ENCODE peak calls at places on chromosomes 2 and 18, in nine cellular contexts. One of them, this sample, is unnamed.

GRCh38 chr2:160592401-160592800 is 98.8 kb upstream of the RBMS1 start:
- DNase-seq in AG10803: no peak
- DNase-seq in body of pancreas: no peak
- DNase-seq in epithelial cell of esophagus: no peak
- DNase-seq in lower leg skin: no peak
- DNase-seq in CD8-positive, alpha-beta T cell: no peak
- DNase-seq in GM06990: no peak
- DNase-seq in Panc1: no peak
- DNase-seq in hepatocyte: no peak
- DNase-seq in this sample: no peak

GRCh38 chr2:237704476-237705224 is 77.3 kb downstream of the LRRFIP1 start:
- DNase-seq in AG10803: peak
- DNase-seq in body of pancreas: no peak
- DNase-seq in epithelial cell of esophagus: peak
- DNase-seq in lower leg skin: peak
- DNase-seq in CD8-positive, alpha-beta T cell: no peak
- DNase-seq in GM06990: no peak
- DNase-seq in Panc1: no peak
- DNase-seq in hepatocyte: no peak
- DNase-seq in this sample: peak

GRCh38 chr2:120949027-120949956 is 213.6 kb downstream of the GLI2 start:
- DNase-seq in AG10803: no peak
- DNase-seq in body of pancreas: peak
- DNase-seq in epithelial cell of esophagus: peak
- DNase-seq in lower leg skin: no peak
- DNase-seq in CD8-positive, alpha-beta T cell: no peak
- DNase-seq in GM06990: no peak
- DNase-seq in Panc1: no peak
- DNase-seq in hepatocyte: no peak
- DNase-seq in this sample: no peak

GRCh38 chr18:48902023-48902855 is 48.5 kb downstream of the SMAD7 start:
- DNase-seq in AG10803: peak
- DNase-seq in body of pancreas: peak
- DNase-seq in epithelial cell of esophagus: peak
- DNase-seq in lower leg skin: peak
- DNase-seq in CD8-positive, alpha-beta T cell: no peak
- DNase-seq in GM06990: no peak
- DNase-seq in Panc1: no peak
- DNase-seq in hepatocyte: peak
- DNase-seq in this sample: peak

GRCh38 chr2:70959851-70960832 is 18.3 kb upstream of the ANKRD53 start:
- DNase-seq in AG10803: no peak
- DNase-seq in body of pancreas: no peak
- DNase-seq in epithelial cell of esophagus: no peak
- DNase-seq in lower leg skin: peak
- DNase-seq in CD8-positive, alpha-beta T cell: no peak
- DNase-seq in GM06990: no peak
- DNase-seq in Panc1: no peak
- DNase-seq in hepatocyte: peak
- DNase-seq in this sample: no peak

GRCh38 chr2:189347540-189347939 is 93.7 kb upstream of the WDR75 start:
- DNase-seq in AG10803: peak
- DNase-seq in body of pancreas: peak
- DNase-seq in epithelial cell of esophagus: peak
- DNase-seq in lower leg skin: no peak
- DNase-seq in CD8-positive, alpha-beta T cell: no peak
- DNase-seq in GM06990: no peak
- DNase-seq in Panc1: no peak
- DNase-seq in hepatocyte: peak
- DNase-seq in this sample: peak

GRCh38 chr2:182066439-182067061 is 80.9 kb downstream of the PPP1R1C start:
- DNase-seq in AG10803: peak
- DNase-seq in body of pancreas: no peak
- DNase-seq in epithelial cell of esophagus: peak
- DNase-seq in lower leg skin: no peak
- DNase-seq in CD8-positive, alpha-beta T cell: no peak
- DNase-seq in GM06990: no peak
- DNase-seq in Panc1: no peak
- DNase-seq in hepatocyte: no peak
- DNase-seq in this sample: peak

GRCh38 chr18:13264091-13264777 is 45.7 kb downstream of the LDLRAD4 start:
- DNase-seq in AG10803: peak
- DNase-seq in body of pancreas: no peak
- DNase-seq in epithelial cell of esophagus: no peak
- DNase-seq in lower leg skin: peak
- DNase-seq in CD8-positive, alpha-beta T cell: no peak
- DNase-seq in GM06990: no peak
- DNase-seq in Panc1: no peak
- DNase-seq in hepatocyte: peak
- DNase-seq in this sample: no peak

GRCh38 chr2:165197346-165197745 is 6.5 kb downstream of the SCN3A start:
- DNase-seq in AG10803: no peak
- DNase-seq in body of pancreas: no peak
- DNase-seq in epithelial cell of esophagus: no peak
- DNase-seq in lower leg skin: no peak
- DNase-seq in CD8-positive, alpha-beta T cell: no peak
- DNase-seq in GM06990: no peak
- DNase-seq in Panc1: no peak
- DNase-seq in hepatocyte: no peak
- DNase-seq in this sample: no peak

GRCh38 chr2:53755022-53755630 is 12.5 kb upstream of the CHAC2 start:
- DNase-seq in AG10803: peak
- DNase-seq in body of pancreas: peak
- DNase-seq in epithelial cell of esophagus: peak
- DNase-seq in lower leg skin: peak
- DNase-seq in CD8-positive, alpha-beta T cell: no peak
- DNase-seq in GM06990: no peak
- DNase-seq in Panc1: no peak
- DNase-seq in hepatocyte: no peak
- DNase-seq in this sample: peak

GRCh38 chr2:118584380-118584779 is 263.1 kb downstream of the EN1 start:
- DNase-seq in AG10803: no peak
- DNase-seq in body of pancreas: no peak
- DNase-seq in epithelial cell of esophagus: no peak
- DNase-seq in lower leg skin: no peak
- DNase-seq in CD8-positive, alpha-beta T cell: no peak
- DNase-seq in GM06990: no peak
- DNase-seq in Panc1: no peak
- DNase-seq in hepatocyte: no peak
- DNase-seq in this sample: no peak

GRCh38 chr2:45964226-45964841 is 312.9 kb downstream of the PRKCE start:
- DNase-seq in AG10803: peak
- DNase-seq in body of pancreas: peak
- DNase-seq in epithelial cell of esophagus: peak
- DNase-seq in lower leg skin: peak
- DNase-seq in CD8-positive, alpha-beta T cell: no peak
- DNase-seq in GM06990: no peak
- DNase-seq in Panc1: peak
- DNase-seq in hepatocyte: peak
- DNase-seq in this sample: peak

GRCh38 chr2:151381266-151381665 is 23.9 kb downstream of the TNFAIP6 start:
- DNase-seq in AG10803: peak
- DNase-seq in body of pancreas: no peak
- DNase-seq in epithelial cell of esophagus: peak
- DNase-seq in lower leg skin: no peak
- DNase-seq in CD8-positive, alpha-beta T cell: no peak
- DNase-seq in GM06990: no peak
- DNase-seq in Panc1: no peak
- DNase-seq in hepatocyte: no peak
- DNase-seq in this sample: peak

GRCh38 chr18:47992903-47993302 is 62.4 kb upstream of the SMAD2 start:
- DNase-seq in AG10803: no peak
- DNase-seq in body of pancreas: no peak
- DNase-seq in epithelial cell of esophagus: no peak
- DNase-seq in lower leg skin: no peak
- DNase-seq in CD8-positive, alpha-beta T cell: no peak
- DNase-seq in GM06990: no peak
- DNase-seq in Panc1: no peak
- DNase-seq in hepatocyte: no peak
- DNase-seq in this sample: no peak

GRCh38 chr2:155301221-155301620 is 602.7 kb downstream of the KCNJ3 start:
- DNase-seq in AG10803: no peak
- DNase-seq in body of pancreas: no peak
- DNase-seq in epithelial cell of esophagus: peak
- DNase-seq in lower leg skin: no peak
- DNase-seq in CD8-positive, alpha-beta T cell: no peak
- DNase-seq in GM06990: no peak
- DNase-seq in Panc1: no peak
- DNase-seq in hepatocyte: no peak
- DNase-seq in this sample: no peak

GRCh38 chr18:62452280-62452824 is 70.5 kb upstream of the ZCCHC2 start:
- DNase-seq in AG10803: peak
- DNase-seq in body of pancreas: no peak
- DNase-seq in epithelial cell of esophagus: peak
- DNase-seq in lower leg skin: no peak
- DNase-seq in CD8-positive, alpha-beta T cell: no peak
- DNase-seq in GM06990: no peak
- DNase-seq in Panc1: no peak
- DNase-seq in hepatocyte: peak
- DNase-seq in this sample: peak

GRCh38 chr2:14756981-14757657 is 124.6 kb downstream of the LRATD1 start:
- DNase-seq in AG10803: peak
- DNase-seq in body of pancreas: no peak
- DNase-seq in epithelial cell of esophagus: peak
- DNase-seq in lower leg skin: no peak
- DNase-seq in CD8-positive, alpha-beta T cell: no peak
- DNase-seq in GM06990: no peak
- DNase-seq in Panc1: no peak
- DNase-seq in hepatocyte: peak
- DNase-seq in this sample: peak

GRCh38 chr2:108612153-108612513 is 77.9 kb downstream of the LIMS1 start:
- DNase-seq in AG10803: peak
- DNase-seq in body of pancreas: no peak
- DNase-seq in epithelial cell of esophagus: peak
- DNase-seq in lower leg skin: no peak
- DNase-seq in CD8-positive, alpha-beta T cell: no peak
- DNase-seq in GM06990: peak
- DNase-seq in Panc1: no peak
- DNase-seq in hepatocyte: no peak
- DNase-seq in this sample: peak

GRCh38 chr2:72330673-72331072 is 183.0 kb upstream of the CYP26B1 start:
- DNase-seq in AG10803: no peak
- DNase-seq in body of pancreas: no peak
- DNase-seq in epithelial cell of esophagus: peak
- DNase-seq in lower leg skin: no peak
- DNase-seq in CD8-positive, alpha-beta T cell: no peak
- DNase-seq in GM06990: no peak
- DNase-seq in Panc1: no peak
- DNase-seq in hepatocyte: peak
- DNase-seq in this sample: no peak

GRCh38 chr2:162333968-162334367 is 10.0 kb upstream of the GCA start:
- DNase-seq in AG10803: peak
- DNase-seq in body of pancreas: peak
- DNase-seq in epithelial cell of esophagus: peak
- DNase-seq in lower leg skin: no peak
- DNase-seq in CD8-positive, alpha-beta T cell: no peak
- DNase-seq in GM06990: no peak
- DNase-seq in Panc1: no peak
- DNase-seq in hepatocyte: peak
- DNase-seq in this sample: peak

GRCh38 chr2:9907402-9907801 is 44.1 kb upstream of the GRHL1 start:
- DNase-seq in AG10803: no peak
- DNase-seq in body of pancreas: no peak
- DNase-seq in epithelial cell of esophagus: no peak
- DNase-seq in lower leg skin: no peak
- DNase-seq in CD8-positive, alpha-beta T cell: no peak
- DNase-seq in GM06990: no peak
- DNase-seq in Panc1: no peak
- DNase-seq in hepatocyte: no peak
- DNase-seq in this sample: no peak

GRCh38 chr2:240248981-240249422 is 108.5 kb upstream of the OTOS start:
- DNase-seq in AG10803: no peak
- DNase-seq in body of pancreas: no peak
- DNase-seq in epithelial cell of esophagus: no peak
- DNase-seq in lower leg skin: no peak
- DNase-seq in CD8-positive, alpha-beta T cell: no peak
- DNase-seq in GM06990: no peak
- DNase-seq in Panc1: no peak
- DNase-seq in hepatocyte: no peak
- DNase-seq in this sample: no peak

GRCh38 chr18:35691625-35692024 is 110.1 kb downstream of the GALNT1 start:
- DNase-seq in AG10803: no peak
- DNase-seq in body of pancreas: no peak
- DNase-seq in epithelial cell of esophagus: no peak
- DNase-seq in lower leg skin: no peak
- DNase-seq in CD8-positive, alpha-beta T cell: no peak
- DNase-seq in GM06990: no peak
- DNase-seq in Panc1: no peak
- DNase-seq in hepatocyte: no peak
- DNase-seq in this sample: no peak

GRCh38 chr18:79819951-79820351 is 22.2 kb downstream of the KCNG2 start:
- DNase-seq in AG10803: no peak
- DNase-seq in body of pancreas: no peak
- DNase-seq in epithelial cell of esophagus: no peak
- DNase-seq in lower leg skin: no peak
- DNase-seq in CD8-positive, alpha-beta T cell: no peak
- DNase-seq in GM06990: peak
- DNase-seq in Panc1: no peak
- DNase-seq in hepatocyte: no peak
- DNase-seq in this sample: no peak
- TF ChIP-seq CTCF in AG10803: no peak
- TF ChIP-seq CTCF in body of pancreas: no peak
- TF ChIP-seq CTCF in epithelial cell of esophagus: no peak
- TF ChIP-seq CTCF in lower leg skin: no peak
- TF ChIP-seq CTCF in CD8-positive, alpha-beta T cell: no peak
- TF ChIP-seq CTCF in GM06990: no peak
- TF ChIP-seq CTCF in Panc1: no peak
- TF ChIP-seq CTCF in hepatocyte: no peak
- TF ChIP-seq CTCF in this sample: no peak

GRCh38 chr2:219308142-219309093 is 783 bp downstream of the PTPRN start:
- DNase-seq in AG10803: peak
- DNase-seq in body of pancreas: peak
- DNase-seq in epithelial cell of esophagus: peak
- DNase-seq in lower leg skin: no peak
- DNase-seq in CD8-positive, alpha-beta T cell: peak
- DNase-seq in GM06990: peak
- DNase-seq in Panc1: no peak
- DNase-seq in hepatocyte: peak
- DNase-seq in this sample: peak
- H3K4me3 ChIP-seq in AG10803: peak
- H3K4me3 ChIP-seq in body of pancreas: no peak
- H3K4me3 ChIP-seq in epithelial cell of esophagus: no peak
- H3K4me3 ChIP-seq in lower leg skin: no peak
- H3K4me3 ChIP-seq in CD8-positive, alpha-beta T cell: no peak
- H3K4me3 ChIP-seq in GM06990: no peak
- H3K4me3 ChIP-seq in Panc1: peak
- H3K4me3 ChIP-seq in hepatocyte: no peak
- H3K4me3 ChIP-seq in this sample: peak

GRCh38 chr2:101387151-101387807 is at the start of gene CREG2:
- DNase-seq in AG10803: peak
- DNase-seq in body of pancreas: peak
- DNase-seq in epithelial cell of esophagus: peak
- DNase-seq in lower leg skin: no peak
- DNase-seq in CD8-positive, alpha-beta T cell: peak
- DNase-seq in GM06990: peak
- DNase-seq in Panc1: no peak
- DNase-seq in hepatocyte: peak
- DNase-seq in this sample: peak
- TF ChIP-seq CTCF in AG10803: peak
- TF ChIP-seq CTCF in body of pancreas: peak
- TF ChIP-seq CTCF in epithelial cell of esophagus: peak
- TF ChIP-seq CTCF in lower leg skin: no peak
- TF ChIP-seq CTCF in CD8-positive, alpha-beta T cell: peak
- TF ChIP-seq CTCF in GM06990: no peak
- TF ChIP-seq CTCF in Panc1: peak
- TF ChIP-seq CTCF in hepatocyte: peak
- TF ChIP-seq CTCF in this sample: peak

GRCh38 chr18:68033466-68033865 is 516.9 kb upstream of the DSEL start:
- DNase-seq in AG10803: peak
- DNase-seq in body of pancreas: no peak
- DNase-seq in epithelial cell of esophagus: no peak
- DNase-seq in lower leg skin: no peak
- DNase-seq in CD8-positive, alpha-beta T cell: no peak
- DNase-seq in GM06990: no peak
- DNase-seq in Panc1: no peak
- DNase-seq in hepatocyte: no peak
- DNase-seq in this sample: peak
- H3K4me3 ChIP-seq in AG10803: no peak
- H3K4me3 ChIP-seq in body of pancreas: no peak
- H3K4me3 ChIP-seq in epithelial cell of esophagus: no peak
- H3K4me3 ChIP-seq in lower leg skin: no peak
- H3K4me3 ChIP-seq in CD8-positive, alpha-beta T cell: no peak
- H3K4me3 ChIP-seq in GM06990: no peak
- H3K4me3 ChIP-seq in Panc1: no peak
- H3K4me3 ChIP-seq in hepatocyte: no peak
- H3K4me3 ChIP-seq in this sample: no peak

This sample was measured in fibroblast of pulmonary artery.